ENCODE peak calls at places on chromosome 12, in eight cellular contexts. D is NCI-H2029 treated with DMSO at 0.1 percent for 48 hours; Q is GM12892; S is GM19239; J is stimulated activated CD8-positive, alpha-beta memory T cell treated with anti-CD3 and anti-CD28 coated beads, Interleukin-7, amount 100 ng/mL, for 1 hour; V is NCI-H1417 treated with DMSO at 0.1 percent for 48 hours; Z is NCI-H510A treated with DMSO at 0.1 percent for 48 hours; A is NCI-H2081. B is an unnamed sample.

GRCh38 chr12:21865846-21866245 is 75.4 kb downstream of the ABCC9 start:
- DNase-seq in D (no peak), Q (no peak), S (no peak), J (no peak), V (no peak), Z (no peak), A (no peak), B (no peak)

GRCh38 chr12:62986844-62987243 is 51.9 kb upstream of the PPM1H start:
- DNase-seq in D (no peak), Q (no peak), S (no peak), J (no peak), V (no peak), Z (no peak), A (no peak), B (no peak)

GRCh38 chr12:109134186-109134917 is 18.0 kb downstream of the ACACB start:
- DNase-seq in D (no peak), Q (no peak), S (no peak), J (no peak), V (no peak), Z (no peak), A (no peak), B (no peak)

GRCh38 chr12:52437508-52437907 is 3.3 kb upstream of the KRT75 start:
- DNase-seq in D (no peak), Q (no peak), S (no peak), J (no peak), V (no peak), Z (no peak), A (no peak), B (no peak)

GRCh38 chr12:15599266-15600037 is 189.7 kb downstream of the EPS8 start:
- DNase-seq in D (peak), Q (no peak), S (no peak), J (no peak), V (no peak), Z (no peak), A (peak), B (no peak)

GRCh38 chr12:1834186-1834925 is 14.0 kb downstream of the LRTM2 start:
- DNase-seq in D (no peak), Q (no peak), S (no peak), J (no peak), V (no peak), Z (no peak), A (no peak), B (no peak)

GRCh38 chr12:51529586-51529985 is 61.4 kb upstream of the SCN8A start:
- DNase-seq in D (no peak), Q (no peak), S (no peak), J (no peak), V (no peak), Z (no peak), A (no peak), B (no peak)

GRCh38 chr12:115158816-115159215 is 474.8 kb upstream of the TBX3 start:
- DNase-seq in D (no peak), Q (no peak), S (no peak), J (no peak), V (no peak), Z (no peak), A (no peak), B (no peak)

GRCh38 chr12:3148366-3149000 is 71.3 kb downstream of the TSPAN9 start:
- DNase-seq in D (no peak), Q (no peak), S (no peak), J (no peak), V (no peak), Z (no peak), A (no peak), B (no peak)

GRCh38 chr12:10186299-10186698 is 7.5 kb downstream of the TMEM52B start:
- DNase-seq in D (no peak), Q (no peak), S (no peak), J (no peak), V (no peak), Z (no peak), A (no peak), B (no peak)

GRCh38 chr12:6946033-6946919 is 2.5 kb downstream of the C12orf57 start:
- DNase-seq in D (peak), Q (no peak), S (no peak), J (no peak), V (peak), Z (peak), A (peak), B (no peak)

GRCh38 chr12:47870175-47870781 is 34.5 kb downstream of the VDR start:
- DNase-seq in D (no peak), Q (no peak), S (no peak), J (no peak), V (no peak), Z (no peak), A (no peak), B (no peak)

GRCh38 chr12:6069452-6070093 is 54.9 kb downstream of the VWF start:
- DNase-seq in D (no peak), Q (no peak), S (no peak), J (no peak), V (no peak), Z (no peak), A (no peak), B (no peak)

GRCh38 chr12:2805146-2805525 is 7.3 kb upstream of the ITFG2 start:
- DNase-seq in D (no peak), Q (no peak), S (no peak), J (no peak), V (no peak), Z (no peak), A (no peak), B (no peak)

GRCh38 chr12:98221243-98221808 is 294.1 kb upstream of the TMPO start:
- DNase-seq in D (no peak), Q (no peak), S (no peak), J (no peak), V (no peak), Z (no peak), A (no peak), B (no peak)

GRCh38 chr12:52975820-52976573 is 27.1 kb downstream of the KRT18 start:
- DNase-seq in D (peak), Q (no peak), S (no peak), J (no peak), V (no peak), Z (peak), A (no peak), B (no peak)

GRCh38 chr12:123094349-123095073 is 56.4 kb downstream of the PITPNM2 start:
- DNase-seq in D (no peak), Q (no peak), S (no peak), J (no peak), V (no peak), Z (peak), A (no peak), B (no peak)

GRCh38 chr12:117450186-117450585 is 88.8 kb upstream of the NOS1 start:
- DNase-seq in D (no peak), Q (no peak), S (no peak), J (no peak), V (no peak), Z (no peak), A (no peak), B (no peak)

GRCh38 chr12:13093191-13093849 is 10.1 kb downstream of the GSG1 start:
- DNase-seq in D (no peak), Q (no peak), S (no peak), J (no peak), V (no peak), Z (no peak), A (no peak), B (no peak)

GRCh38 chr12:29640589-29641345 is 143.0 kb downstream of the TMTC1 start:
- DNase-seq in D (no peak), Q (no peak), S (no peak), J (no peak), V (no peak), Z (no peak), A (no peak), B (no peak)

GRCh38 chr12:2739832-2740641 is 54.7 kb upstream of the FKBP4 start:
- DNase-seq in D (no peak), Q (no peak), S (no peak), J (no peak), V (no peak), Z (no peak), A (peak), B (no peak)

GRCh38 chr12:108352591-108352990 is 13.5 kb upstream of the CMKLR1 start:
- DNase-seq in D (no peak), Q (no peak), S (no peak), J (no peak), V (no peak), Z (no peak), A (no peak), B (no peak)

GRCh38 chr12:129716825-129717224 is 187.0 kb downstream of the TMEM132D start:
- DNase-seq in D (no peak), Q (no peak), S (no peak), J (no peak), V (no peak), Z (no peak), A (no peak), B (no peak)

GRCh38 chr12:103855036-103855712 is 14.1 kb upstream of the NT5DC3 start:
- DNase-seq in D (peak), Q (no peak), S (no peak), J (no peak), V (no peak), Z (peak), A (no peak), B (no peak)

GRCh38 chr12:92927055-92927435 is 2.0 kb downstream of the EEA1 start:
- DNase-seq in D (no peak), Q (no peak), S (no peak), J (no peak), V (no peak), Z (no peak), A (no peak), B (peak)

GRCh38 chr12:10829994-10830393 is 3.8 kb upstream of the TAS2R10 start:
- DNase-seq in D (no peak), Q (no peak), S (no peak), J (no peak), V (no peak), Z (no peak), A (no peak), B (no peak)

GRCh38 chr12:46585854-46586621 is 213.5 kb upstream of the SLC38A2 start:
- DNase-seq in D (peak), Q (no peak), S (no peak), J (no peak), V (no peak), Z (peak), A (peak), B (no peak)

GRCh38 chr12:479161-479560 is 19.4 kb downstream of the B4GALNT3 start:
- DNase-seq in D (no peak), Q (no peak), S (no peak), J (no peak), V (no peak), Z (no peak), A (no peak), B (no peak)

GRCh38 chr12:71955946-71956345 is 17.3 kb downstream of the TPH2 start:
- DNase-seq in D (no peak), Q (no peak), S (no peak), J (no peak), V (no peak), Z (no peak), A (no peak), B (no peak)

GRCh38 chr12:112900298-112901145 is 6.2 kb upstream of the OAS1 start:
- DNase-seq in D (peak), Q (no peak), S (peak), J (no peak), V (no peak), Z (peak), A (peak), B (no peak)

GRCh38 chr12:53101931-53102781 is 1.1 kb upstream of the SOAT2 start:
- DNase-seq in D (no peak), Q (no peak), S (no peak), J (no peak), V (no peak), Z (no peak), A (no peak), B (no peak)

GRCh38 chr12:27751386-27752047 is 28.5 kb upstream of the KLHL42 start:
- DNase-seq in D (peak), Q (no peak), S (no peak), J (no peak), V (no peak), Z (peak), A (peak), B (no peak)

GRCh38 chr12:131894981-131895639 is 688 bp downstream of the ULK1 start:
- DNase-seq in D (no peak), Q (peak), S (peak), J (no peak), V (no peak), Z (no peak), A (no peak), B (no peak)

GRCh38 chr12:69666798-69667197 is 32.3 kb downstream of the BEST3 start:
- DNase-seq in D (no peak), Q (no peak), S (no peak), J (no peak), V (no peak), Z (no peak), A (no peak), B (no peak)

GRCh38 chr12:53978477-53979356 is 4.0 kb upstream of the HOTAIR start:
- DNase-seq in D (no peak), Q (no peak), S (no peak), J (no peak), V (no peak), Z (no peak), A (no peak), B (no peak)

GRCh38 chr12:104090685-104091084 is 26.4 kb downstream of the HCFC2 start:
- DNase-seq in D (no peak), Q (no peak), S (no peak), J (no peak), V (no peak), Z (no peak), A (no peak), B (no peak)

GRCh38 chr12:53174881-53175491 is 5.5 kb upstream of the ZNF740 start:
- DNase-seq in D (peak), Q (no peak), S (no peak), J (no peak), V (peak), Z (peak), A (peak), B (no peak)

GRCh38 chr12:96044017-96044985 is 8.9 kb upstream of the LTA4H start:
- DNase-seq in D (no peak), Q (no peak), S (no peak), J (no peak), V (no peak), Z (no peak), A (no peak), B (no peak)

GRCh38 chr12:42213954-42214426 is 24.1 kb downstream of the YAF2 start:
- DNase-seq in D (peak), Q (no peak), S (no peak), J (no peak), V (no peak), Z (no peak), A (no peak), B (no peak)

B was measured in NK-92 treated with Interleukin-12 subunit alpha and Interleukin-12 subunit beta, amount 100 ng/mL, for 24 hours.